ENCODE peak calls at places on chromosomes 16 and 17, in nine cellular contexts. Q, U, X, T, M, H, J, E and F are unnamed samples.

GRCh38 chr16:4877298-4877685 is 30.0 kb downstream of the UBN1 start:
- DNase-seq in M (no peak), H (no peak), U (no peak), X (no peak), J (no peak), Q (no peak), E (no peak), T (no peak), F (no peak)

GRCh38 chr16:28202147-28202746 is 9.5 kb downstream of the XPO6 start:
- DNase-seq in M (no peak), X (no peak), H (no peak), T (no peak), J (no peak), U (no peak), Q (no peak), E (no peak), F (no peak)

GRCh38 chr17:49746791-49747490 is 17.0 kb downstream of the FAM117A start:
- DNase-seq in M (no peak), E (no peak), H (no peak), U (no peak), J (no peak), Q (no peak), X (no peak), T (no peak), F (no peak)

GRCh38 chr17:51395621-51396020 is 135.3 kb downstream of the UTP18 start:
- DNase-seq in T (no peak), Q (no peak), X (no peak), M (no peak), J (no peak), U (no peak), E (no peak), H (no peak), F (no peak)

GRCh38 chr16:84517366-84517765 is 12.9 kb upstream of the MEAK7 start:
- DNase-seq in J (no peak), X (no peak), H (no peak), M (no peak), E (no peak), U (no peak), T (no peak), Q (no peak), F (no peak)

GRCh38 chr17:83058478-83059167 is 20.8 kb upstream of the METRNL start:
- DNase-seq in Q (no peak), M (no peak), X (peak), T (no peak), E (peak), J (peak), H (no peak), U (peak), F (no peak)

GRCh38 chr17:51166198-51166986 is at the start of gene NME2:
- DNase-seq in M (peak), X (peak), Q (peak), J (peak), T (peak), H (peak), U (peak), E (peak), F (peak)

GRCh38 chr17:18379246-18380146 is 1.9 kb downstream of the EVPLL start:
- DNase-seq in T (no peak), M (no peak), J (no peak), X (no peak), Q (no peak), H (no peak), E (no peak), U (no peak), F (no peak)

GRCh38 chr16:546909-547770 is 13.1 kb upstream of the PRR35 start:
- DNase-seq in U (peak), Q (no peak), H (no peak), M (no peak), X (peak), J (peak), E (peak), T (peak), F (no peak)

GRCh38 chr17:11950771-11951519 is 46.3 kb downstream of the ZNF18 start:
- DNase-seq in U (no peak), T (peak), J (no peak), E (no peak), X (no peak), M (no peak), Q (no peak), H (no peak), F (no peak)

GRCh38 chr16:55123652-55124051 is 193.0 kb downstream of the IRX5 start:
- DNase-seq in U (no peak), E (no peak), Q (no peak), H (no peak), X (no peak), M (no peak), T (no peak), J (no peak), F (no peak)

GRCh38 chr17:58520843-58521430 is 6.5 kb upstream of the MTMR4 start:
- DNase-seq in J (peak), E (no peak), X (no peak), U (no peak), M (no peak), T (no peak), H (no peak), Q (no peak), F (no peak)

GRCh38 chr16:87351320-87351698 is 32.3 kb downstream of the FBXO31 start:
- DNase-seq in X (no peak), H (no peak), Q (no peak), T (no peak), U (no peak), M (no peak), E (no peak), J (no peak), F (no peak)

GRCh38 chr16:87352818-87353217 is 30.8 kb downstream of the FBXO31 start:
- DNase-seq in J (no peak), X (no peak), H (no peak), Q (no peak), T (no peak), U (no peak), E (peak), M (no peak), F (no peak)

GRCh38 chr16:87348616-87349157 is 31.5 kb upstream of the C16orf95 start:
- DNase-seq in M (no peak), X (no peak), H (no peak), E (no peak), T (no peak), J (no peak), U (no peak), Q (no peak), F (no peak)

GRCh38 chr16:87350031-87350430 is 32.8 kb upstream of the C16orf95 start:
- DNase-seq in E (no peak), H (no peak), X (no peak), T (no peak), J (no peak), U (no peak), Q (no peak), M (no peak), F (no peak)

DNA sequence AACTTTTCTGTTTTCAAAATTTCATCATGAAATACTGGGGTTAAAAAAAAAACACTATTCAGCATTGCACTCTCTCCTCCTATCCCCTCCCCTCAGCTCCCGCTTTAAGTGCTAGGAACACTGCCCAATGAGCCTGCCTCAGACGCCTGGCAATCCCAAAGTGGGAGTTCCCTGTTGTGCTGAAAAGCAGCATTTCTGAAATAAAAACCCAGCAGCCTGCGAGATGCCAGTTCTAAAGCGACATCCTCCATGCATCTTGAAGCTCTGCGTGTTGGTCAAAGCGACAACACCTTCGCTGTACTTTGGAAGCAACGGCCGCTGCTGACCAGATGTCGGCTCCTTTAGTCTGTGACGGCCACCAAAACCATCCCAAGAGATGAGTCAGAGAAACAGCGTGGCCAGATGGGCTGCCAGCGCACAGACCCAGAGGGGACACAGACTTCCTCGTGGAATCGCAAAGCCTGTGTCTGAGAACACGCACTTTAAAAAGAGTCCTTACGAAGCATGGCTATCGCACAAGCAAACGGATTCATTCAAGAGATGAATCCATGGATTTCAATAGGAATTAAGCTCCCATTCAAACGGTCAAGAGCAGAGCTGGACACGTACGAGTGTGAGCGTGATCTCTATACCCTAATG is 32.8 kb downstream of the FBXO31 start:
- DNase-seq in Q (no peak), J (no peak), T (no peak), M (no peak), U (no peak), X (no peak), E (no peak), H (no peak), F (no peak)
- TF ChIP-seq POLR2AphosphoS5 in Q (no peak), J (no peak), T (no peak), M (no peak), U (no peak), X (no peak), E (no peak), H (no peak), F (no peak)

DNA sequence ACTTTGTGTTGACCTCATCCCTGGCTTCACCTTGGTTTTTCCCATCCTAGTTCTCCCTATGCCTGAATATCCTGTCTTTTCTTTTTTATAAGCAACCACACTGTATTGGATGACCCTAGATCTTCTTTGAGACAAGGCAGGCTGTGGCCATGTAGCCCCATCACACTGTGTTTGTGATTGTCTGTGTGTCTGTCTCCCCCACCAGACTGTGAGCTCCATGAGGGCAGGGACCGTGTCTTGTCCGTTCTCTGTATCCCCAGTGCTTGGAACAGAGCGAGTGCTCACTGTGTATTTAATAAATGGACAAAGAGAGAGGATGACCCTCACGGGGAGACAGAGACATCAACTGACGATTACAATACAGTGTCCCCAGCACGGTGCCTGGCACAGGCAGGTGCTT is 7.1 kb downstream of the SLC25A39 start:
- DNase-seq in T (peak), J (no peak), X (no peak), U (no peak), E (no peak), H (no peak), Q (no peak), M (no peak), F (no peak)
- TF ChIP-seq POLR2A in T (peak), J (no peak), X (no peak), U (no peak), E (no peak), H (no peak), Q (no peak), M (no peak), F (no peak)

GRCh38 chr17:45311762-45312476 is 4.9 kb downstream of the MAP3K14 start:
- DNase-seq in M (no peak), H (no peak), T (no peak), X (no peak), Q (peak), U (peak), E (no peak), J (no peak), F (peak)
- TF ChIP-seq POLR2AphosphoS5 in M (no peak), H (peak), T (no peak), X (peak), Q (peak), U (peak), E (peak), J (no peak), F (no peak)

DNA sequence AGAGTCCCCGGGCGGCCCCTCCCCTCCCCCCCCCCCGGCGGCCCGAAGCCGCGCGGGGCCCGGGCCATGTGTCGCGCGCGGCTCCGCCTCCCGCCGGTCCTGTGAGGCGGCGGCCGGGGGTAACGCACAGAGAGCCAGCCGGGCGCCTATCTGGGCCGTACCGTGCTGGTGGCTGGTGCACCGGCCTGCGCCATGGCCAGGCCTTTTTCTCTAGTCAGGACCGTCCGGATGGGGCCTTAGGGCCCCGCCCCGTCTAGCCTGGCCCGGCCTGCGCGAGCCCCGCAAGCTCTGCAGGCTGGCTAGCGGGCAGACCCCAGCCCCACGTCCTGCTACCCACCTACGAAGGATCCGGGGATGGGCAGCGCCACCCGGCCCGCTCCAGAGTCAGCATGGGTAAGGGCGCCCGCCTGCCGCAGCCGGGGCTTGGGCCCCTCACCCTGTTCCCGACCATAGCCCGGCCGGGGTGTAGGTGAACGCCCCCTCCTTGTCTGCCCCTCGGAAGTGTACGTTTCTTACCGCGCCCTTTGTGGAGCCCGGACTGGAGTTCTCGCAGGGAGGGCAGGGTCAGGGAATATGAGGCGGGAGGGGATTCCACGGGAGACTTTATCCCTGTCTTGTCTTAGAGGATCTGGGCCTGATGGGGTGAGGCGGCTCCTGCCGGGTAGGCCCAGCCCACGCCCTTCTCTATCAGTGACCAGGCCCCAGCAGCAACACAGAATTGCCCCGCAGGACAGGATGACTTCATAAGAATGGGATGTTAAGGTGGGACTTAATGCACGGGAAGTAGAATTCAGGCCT is at the start of gene CENPT:
- DNase-seq in M (peak), Q (no peak), J (peak), U (peak), X (no peak), E (peak), T (peak), H (no peak), F (no peak)
- TF ChIP-seq POLR2A in M (no peak), Q (no peak), J (no peak), U (no peak), X (no peak), E (no peak), T (peak), H (no peak), F (peak)

GRCh38 chr17:77320501-77321256 is 179.9 kb downstream of the SEC14L1 start:
- DNase-seq in T (peak), J (no peak), U (no peak), Q (no peak), H (no peak), E (peak), X (peak), M (peak), F (peak)
- TF ChIP-seq POLR2AphosphoS5 in T (peak), J (no peak), U (no peak), Q (no peak), H (peak), E (no peak), X (peak), M (peak), F (no peak)

GRCh38 chr17:40317880-40318834 is 9.2 kb downstream of the RARA start:
- DNase-seq in M (peak), X (peak), J (peak), U (peak), E (peak), H (peak), T (peak), Q (peak), F (peak)
- TF ChIP-seq POLR2A in M (peak), X (peak), J (no peak), U (no peak), E (peak), H (peak), T (peak), Q (no peak), F (peak)

GRCh38 chr17:39668141-39668924 is at the start of gene PNMT:
- DNase-seq in E (peak), H (no peak), J (peak), T (peak), X (no peak), Q (no peak), U (peak), M (no peak), F (peak)
- TF ChIP-seq POLR2AphosphoS5 in E (no peak), H (peak), J (no peak), T (no peak), X (peak), Q (no peak), U (peak), M (no peak), F (no peak)

GRCh38 chr16:3623642-3624041 is 12.2 kb upstream of the SLX4 start:
- DNase-seq in H (no peak), E (no peak), M (no peak), J (no peak), Q (no peak), T (no peak), X (no peak), U (no peak), F (no peak)

GRCh38 chr16:3625331-3625730 is 13.9 kb upstream of the SLX4 start:
- DNase-seq in H (no peak), M (no peak), Q (no peak), E (no peak), X (no peak), U (no peak), T (no peak), J (no peak), F (no peak)

DNA sequence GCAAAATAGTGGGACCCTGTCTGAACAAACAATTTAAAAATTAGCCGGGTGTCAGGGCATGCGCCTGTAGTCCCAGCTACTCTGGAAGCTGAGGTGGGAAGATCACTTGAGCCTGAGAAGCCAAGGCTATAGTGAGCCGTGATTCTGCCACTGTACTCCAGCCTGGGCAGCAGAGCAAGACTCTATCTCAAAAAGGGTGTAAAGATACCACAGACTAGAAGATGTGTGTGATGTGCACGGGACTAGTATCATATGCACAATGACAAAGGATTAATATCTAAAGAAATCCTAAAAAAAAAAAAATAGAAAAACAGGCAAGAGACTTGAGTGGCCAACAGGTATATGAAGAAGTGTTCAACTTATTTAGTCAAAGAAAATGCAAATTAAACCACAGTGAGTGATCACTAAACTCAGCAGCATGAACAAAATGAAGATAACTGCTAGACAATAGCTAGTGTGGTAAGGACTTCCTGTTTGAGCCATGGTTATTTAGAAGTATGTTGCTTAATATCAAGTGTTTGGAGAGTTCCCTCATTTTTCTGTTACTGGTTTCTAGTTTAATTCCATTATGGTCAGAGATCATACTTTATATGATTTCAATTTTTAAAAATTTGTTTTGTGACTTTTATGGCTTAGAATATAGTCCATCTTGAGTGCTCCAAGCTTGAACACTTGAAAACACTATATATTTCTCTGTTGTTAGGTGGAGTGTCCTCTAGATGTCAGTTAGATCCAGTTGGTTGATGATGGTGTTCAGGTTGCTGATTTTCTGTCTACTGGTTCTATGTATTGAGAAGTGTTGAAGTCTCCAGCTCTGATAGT is 14.7 kb upstream of the SLX4 start:
- DNase-seq in M (no peak), Q (no peak), T (no peak), J (peak), H (no peak), U (no peak), X (no peak), E (no peak), F (no peak)
- TF ChIP-seq POLR2A in M (no peak), Q (no peak), T (no peak), J (no peak), H (no peak), U (no peak), X (no peak), E (no peak), F (no peak)

DNA sequence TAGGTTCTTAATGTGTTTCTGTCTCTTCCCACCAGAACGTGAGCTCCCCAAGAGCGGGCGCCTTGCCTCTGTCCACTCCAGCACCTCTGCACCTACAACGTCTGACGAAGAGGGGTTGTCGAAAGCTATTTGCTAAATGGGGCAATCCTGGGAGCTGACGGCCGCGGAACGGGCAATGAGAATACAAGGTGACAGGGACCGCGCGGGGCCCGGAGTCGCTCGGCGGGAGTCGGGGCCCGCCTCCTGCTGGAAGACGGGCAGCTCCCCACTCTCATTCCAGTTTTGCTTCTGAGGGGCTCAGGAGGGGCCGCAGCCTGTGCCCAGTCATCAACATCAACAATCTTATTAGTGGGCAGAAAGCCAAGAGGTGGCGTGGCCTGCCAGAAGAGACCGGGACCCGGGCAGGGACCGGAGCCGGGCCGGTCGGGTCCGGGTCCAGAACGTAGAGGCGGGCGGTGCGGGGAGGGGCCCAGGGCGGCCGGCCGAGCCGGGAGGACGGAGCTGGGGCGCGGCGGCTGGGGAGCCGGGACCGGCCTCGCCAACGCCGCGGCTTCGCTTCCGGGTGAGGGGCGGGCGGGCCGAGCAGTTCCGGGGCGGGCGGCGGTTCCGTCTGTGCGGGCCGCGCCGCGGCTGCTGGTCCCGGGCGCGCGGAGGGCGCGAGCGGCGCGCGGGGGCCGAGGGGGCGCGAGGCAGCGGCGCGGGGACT is at the start of gene MOSMO:
- DNase-seq in E (peak), H (no peak), M (peak), T (peak), Q (no peak), X (peak), U (peak), J (peak), F (peak)
- TF ChIP-seq POLR2AphosphoS5 in E (peak), H (no peak), M (no peak), T (no peak), Q (peak), X (peak), U (peak), J (no peak), F (no peak)

GRCh38 chr16:64826374-64826773 is 295.5 kb downstream of the CDH11 start:
- DNase-seq in T (no peak), X (no peak), E (no peak), U (no peak), Q (no peak), J (no peak), H (no peak), M (no peak), F (no peak)

DNA sequence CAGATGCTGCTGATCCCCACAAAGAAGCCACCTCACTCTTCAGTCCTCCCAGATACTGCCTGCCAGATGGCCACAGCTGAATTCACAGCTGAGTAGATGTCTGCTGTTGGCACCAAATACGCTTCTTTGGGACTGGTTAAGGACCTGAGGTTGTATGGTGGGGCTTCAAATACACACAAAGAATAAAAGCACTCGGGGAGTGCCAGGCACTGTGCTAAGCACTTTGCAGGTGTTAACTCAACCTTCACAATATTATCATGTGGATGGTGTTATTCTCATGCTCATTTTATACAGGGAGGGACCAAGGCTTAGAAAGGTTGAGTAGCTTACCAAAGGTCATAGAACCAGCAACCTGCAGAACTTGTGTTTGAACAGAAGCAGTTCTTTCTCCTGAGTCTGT is 298.2 kb downstream of the CDH11 start:
- DNase-seq in M (no peak), H (no peak), E (no peak), Q (no peak), J (no peak), T (no peak), X (no peak), U (no peak), F (no peak)
- TF ChIP-seq POLR2A in M (no peak), H (no peak), E (no peak), Q (no peak), J (no peak), T (no peak), X (no peak), U (no peak), F (no peak)